ENCODE peak calls at places on chromosomes 2 and 18, in eight cellular contexts. K, B, L, Y, W, T, M and R are unnamed samples.

GRCh38 chr2:96251721-96252292 is 14.0 kb downstream of the TMEM127 start:
- DNase-seq in M (peak), T (peak), Y (no peak), L (peak), W (peak), B (peak), K (no peak), R (peak)

GRCh38 chr2:109238580-109238979 is 109.6 kb downstream of the SH3RF3 start:
- DNase-seq in W (peak), B (no peak), K (no peak), M (no peak), Y (no peak), L (peak), T (no peak), R (peak)

GRCh38 chr2:127631184-127631996 is 14.6 kb upstream of the GPR17 start:
- DNase-seq in B (no peak), Y (no peak), T (no peak), K (no peak), W (no peak), M (no peak), L (no peak), R (no peak)

GRCh38 chr2:36373149-36373880 is 17.7 kb downstream of the CRIM1 start:
- DNase-seq in B (no peak), T (no peak), L (peak), W (peak), Y (no peak), M (no peak), K (no peak), R (peak)

GRCh38 chr2:145546091-145546490 is 1026.2 kb upstream of the ZEB2 start:
- DNase-seq in L (peak), M (peak), Y (no peak), B (no peak), K (no peak), W (peak), T (no peak), R (peak)

GRCh38 chr2:210606001-210606400 is 49.6 kb downstream of the CPS1 start:
- DNase-seq in M (no peak), K (no peak), B (no peak), L (peak), Y (no peak), T (no peak), W (no peak), R (no peak)

GRCh38 chr2:237687666-237688065 is 60.3 kb downstream of the LRRFIP1 start:
- DNase-seq in K (no peak), M (peak), Y (no peak), B (no peak), T (no peak), L (peak), W (peak), R (peak)

GRCh38 chr2:158144914-158145625 is 43.4 kb downstream of the UPP2 start:
- DNase-seq in M (no peak), T (no peak), K (no peak), Y (no peak), B (no peak), W (no peak), L (no peak), R (no peak)

GRCh38 chr18:36249392-36249791 is 48.1 kb upstream of the FHOD3 start:
- DNase-seq in B (no peak), K (no peak), T (no peak), Y (no peak), M (no peak), W (peak), L (no peak), R (no peak)

GRCh38 chr18:37391698-37392548 is 173.7 kb downstream of the CELF4 start:
- DNase-seq in Y (no peak), B (no peak), K (no peak), L (no peak), T (no peak), M (no peak), W (no peak), R (no peak)

GRCh38 chr2:32852821-32853220 is 93.9 kb upstream of the LTBP1 start:
- DNase-seq in Y (no peak), W (no peak), B (no peak), M (no peak), L (peak), K (no peak), T (no peak), R (peak)

GRCh38 chr18:8232791-8233190 is 376.4 kb upstream of the RAB12 start:
- DNase-seq in M (no peak), L (no peak), Y (no peak), T (no peak), B (no peak), W (no peak), K (no peak), R (no peak)

GRCh38 chr2:151729416-151729811 is 4.9 kb downstream of the NEB start:
- DNase-seq in M (no peak), W (no peak), K (no peak), L (no peak), T (no peak), B (no peak), Y (no peak), R (no peak)

GRCh38 chr18:76958692-76959341 is 136.5 kb downstream of the ZNF236 start:
- DNase-seq in K (no peak), T (no peak), Y (no peak), M (no peak), B (no peak), W (no peak), L (no peak), R (no peak)

GRCh38 chr2:102386867-102387541 is 31.4 kb downstream of the IL18R1 start:
- DNase-seq in W (no peak), M (no peak), Y (no peak), T (no peak), B (no peak), K (no peak), L (no peak), R (no peak)

GRCh38 chr18:13003466-13003896 is 12.3 kb downstream of the CEP192 start:
- DNase-seq in M (peak), K (no peak), B (no peak), W (peak), T (peak), Y (no peak), L (peak), R (peak)

GRCh38 chr18:66616523-66616983 is 12.7 kb upstream of the CDH19 start:
- DNase-seq in T (peak), Y (no peak), W (no peak), M (no peak), K (no peak), B (no peak), L (peak), R (no peak)

GRCh38 chr2:110126086-110126773 is 10.6 kb upstream of the MALL start:
- DNase-seq in M (no peak), B (no peak), Y (no peak), K (no peak), W (no peak), T (no peak), L (peak), R (no peak)

GRCh38 chr2:77768508-77768907 is 246.3 kb upstream of the LRRTM4 start:
- DNase-seq in T (no peak), W (no peak), L (no peak), Y (no peak), B (no peak), M (no peak), K (no peak), R (no peak)

GRCh38 chr18:58310517-58310916 is 266.5 kb downstream of the NEDD4L start:
- DNase-seq in K (no peak), Y (no peak), B (no peak), W (no peak), T (no peak), M (no peak), L (peak), R (no peak)

GRCh38 chr2:71935291-71935848 is 212.3 kb downstream of the CYP26B1 start:
- DNase-seq in L (peak), Y (no peak), W (peak), T (no peak), M (no peak), B (no peak), K (no peak), R (peak)

GRCh38 chr2:59308108-59308507 is 1067.0 kb upstream of the FANCL start:
- DNase-seq in L (no peak), T (no peak), K (no peak), Y (no peak), M (no peak), B (no peak), W (no peak), R (no peak)

GRCh38 chr2:29209551-29209950 is 94.3 kb downstream of the CLIP4 start:
- DNase-seq in L (no peak), M (no peak), T (no peak), W (no peak), B (no peak), Y (no peak), K (no peak), R (no peak)

GRCh38 chr18:48922801-48923730 is 27.7 kb downstream of the SMAD7 start:
- DNase-seq in T (peak), M (peak), W (peak), Y (no peak), B (no peak), K (no peak), L (peak), R (peak)

GRCh38 chr18:2651981-2652380 is 3.5 kb upstream of the SMCHD1 start:
- DNase-seq in T (no peak), M (no peak), L (no peak), Y (no peak), K (no peak), W (no peak), B (no peak), R (no peak)

GRCh38 chr2:30266051-30266621 is 34.8 kb downstream of the LBH start:
- DNase-seq in Y (no peak), M (no peak), T (no peak), W (no peak), K (no peak), B (no peak), L (peak), R (no peak)